ENCODE peak calls at places on chromosomes 13 and 19, in five cellular contexts. One of them, this sample, is unnamed.

GRCh38 chr19:1744822-1745563 is 8.3 kb upstream of the ONECUT3 start:
- DNase-seq in cardiac muscle cell: no peak
- DNase-seq in adrenal gland: no peak
- DNase-seq in lower lobe of right lung: no peak
- DNase-seq in endothelial cell: no peak
- DNase-seq in this sample: no peak

GRCh38 chr19:35253316-35254286 is 4.8 kb downstream of the LSR start:
- DNase-seq in cardiac muscle cell: no peak
- DNase-seq in adrenal gland: peak; percentile 24
- DNase-seq in lower lobe of right lung: no peak
- DNase-seq in endothelial cell: peak; percentile 25
- DNase-seq in this sample: no peak

GRCh38 chr13:105894711-105895110 is 640.8 kb downstream of the EFNB2 start:
- DNase-seq in cardiac muscle cell: no peak
- DNase-seq in adrenal gland: no peak
- DNase-seq in lower lobe of right lung: no peak
- DNase-seq in endothelial cell: no peak
- DNase-seq in this sample: no peak

GRCh38 chr19:2775556-2776430 is 7.3 kb downstream of the SGTA start:
- DNase-seq in cardiac muscle cell: no peak
- DNase-seq in adrenal gland: peak; percentile 69
- DNase-seq in lower lobe of right lung: peak; percentile 84
- DNase-seq in endothelial cell: no peak
- DNase-seq in this sample: peak; percentile 94

GRCh38 chr13:66410314-66410713 is 819.8 kb downstream of the PCDH9 start:
- DNase-seq in cardiac muscle cell: no peak
- DNase-seq in adrenal gland: no peak
- DNase-seq in lower lobe of right lung: no peak
- DNase-seq in endothelial cell: no peak
- DNase-seq in this sample: no peak

GRCh38 chr19:3061214-3062161 is 807 bp downstream of the TLE5 start:
- DNase-seq in cardiac muscle cell: peak; percentile 30
- DNase-seq in adrenal gland: no peak
- DNase-seq in lower lobe of right lung: peak; percentile 70
- DNase-seq in endothelial cell: no peak
- DNase-seq in this sample: peak; percentile 64

GRCh38 chr13:100596516-100596915 is 7.9 kb upstream of the GGACT start:
- DNase-seq in cardiac muscle cell: no peak
- DNase-seq in adrenal gland: no peak
- DNase-seq in lower lobe of right lung: no peak
- DNase-seq in endothelial cell: no peak
- DNase-seq in this sample: no peak

GRCh38 chr13:24648983-24649684 is 31.1 kb upstream of the ATP12A start:
- DNase-seq in cardiac muscle cell: no peak
- DNase-seq in adrenal gland: no peak
- DNase-seq in lower lobe of right lung: no peak
- DNase-seq in endothelial cell: no peak
- DNase-seq in this sample: no peak

GRCh38 chr19:49421039-49421877 is 2.0 kb downstream of the PTH2 start:
- DNase-seq in cardiac muscle cell: peak; percentile 87
- DNase-seq in adrenal gland: peak; percentile 66
- DNase-seq in lower lobe of right lung: peak; percentile 77
- DNase-seq in endothelial cell: peak; percentile 69
- DNase-seq in this sample: no peak

GRCh38 chr19:31066385-31066784 is 282.9 kb downstream of the TSHZ3 start:
- DNase-seq in cardiac muscle cell: no peak
- DNase-seq in adrenal gland: no peak
- DNase-seq in lower lobe of right lung: no peak
- DNase-seq in endothelial cell: no peak
- DNase-seq in this sample: no peak

GRCh38 chr19:45153339-45154063 is 7.3 kb downstream of the NKPD1 start:
- DNase-seq in cardiac muscle cell: peak; percentile 82
- DNase-seq in adrenal gland: peak; percentile 68
- DNase-seq in lower lobe of right lung: no peak
- DNase-seq in endothelial cell: peak; percentile 71
- DNase-seq in this sample: no peak

GRCh38 chr19:7078007-7078406 is 8.5 kb downstream of the ZNF557 start:
- DNase-seq in cardiac muscle cell: no peak
- DNase-seq in adrenal gland: no peak
- DNase-seq in lower lobe of right lung: no peak
- DNase-seq in endothelial cell: no peak
- DNase-seq in this sample: no peak

GRCh38 chr13:79398915-79399314 is 7.1 kb downstream of the RBM26 start:
- DNase-seq in cardiac muscle cell: no peak
- DNase-seq in adrenal gland: no peak
- DNase-seq in lower lobe of right lung: no peak
- DNase-seq in endothelial cell: no peak
- DNase-seq in this sample: no peak
- TF ChIP-seq CTCF in cardiac muscle cell: no peak
- TF ChIP-seq CTCF in adrenal gland: no peak
- TF ChIP-seq CTCF in lower lobe of right lung: no peak
- TF ChIP-seq CTCF in endothelial cell: no peak
- TF ChIP-seq CTCF in this sample: no peak

GRCh38 chr13:93925976-93926375 is 553.5 kb downstream of the DCT start:
- DNase-seq in cardiac muscle cell: no peak
- DNase-seq in adrenal gland: no peak
- DNase-seq in lower lobe of right lung: no peak
- DNase-seq in endothelial cell: no peak
- DNase-seq in this sample: no peak

GRCh38 chr13:93927431-93927830 is 552.1 kb downstream of the DCT start:
- DNase-seq in cardiac muscle cell: no peak
- DNase-seq in adrenal gland: no peak
- DNase-seq in lower lobe of right lung: no peak
- DNase-seq in endothelial cell: no peak
- DNase-seq in this sample: no peak

GRCh38 chr13:93922063-93922462 is 557.4 kb downstream of the DCT start:
- DNase-seq in cardiac muscle cell: no peak
- DNase-seq in adrenal gland: no peak
- DNase-seq in lower lobe of right lung: no peak
- DNase-seq in endothelial cell: no peak
- DNase-seq in this sample: no peak
- TF ChIP-seq CTCF in cardiac muscle cell: no peak
- TF ChIP-seq CTCF in adrenal gland: no peak
- TF ChIP-seq CTCF in lower lobe of right lung: no peak
- TF ChIP-seq CTCF in endothelial cell: no peak
- TF ChIP-seq CTCF in this sample: no peak

GRCh38 chr13:99553033-99553432 is 51.8 kb downstream of the TM9SF2 start:
- DNase-seq in cardiac muscle cell: no peak
- DNase-seq in adrenal gland: no peak
- DNase-seq in lower lobe of right lung: no peak
- DNase-seq in endothelial cell: no peak
- DNase-seq in this sample: no peak

GRCh38 chr13:99559560-99559959 is 58.3 kb downstream of the TM9SF2 start:
- DNase-seq in cardiac muscle cell: no peak
- DNase-seq in adrenal gland: no peak
- DNase-seq in lower lobe of right lung: no peak
- DNase-seq in endothelial cell: no peak
- DNase-seq in this sample: no peak

GRCh38 chr13:99558570-99559180 is 57.4 kb downstream of the TM9SF2 start:
- DNase-seq in cardiac muscle cell: no peak
- DNase-seq in adrenal gland: no peak
- DNase-seq in lower lobe of right lung: no peak
- DNase-seq in endothelial cell: no peak
- DNase-seq in this sample: no peak

GRCh38 chr13:99555149-99555548 is 53.9 kb downstream of the TM9SF2 start:
- DNase-seq in cardiac muscle cell: no peak
- DNase-seq in adrenal gland: no peak
- DNase-seq in lower lobe of right lung: no peak
- DNase-seq in endothelial cell: no peak
- DNase-seq in this sample: no peak

DNA sequence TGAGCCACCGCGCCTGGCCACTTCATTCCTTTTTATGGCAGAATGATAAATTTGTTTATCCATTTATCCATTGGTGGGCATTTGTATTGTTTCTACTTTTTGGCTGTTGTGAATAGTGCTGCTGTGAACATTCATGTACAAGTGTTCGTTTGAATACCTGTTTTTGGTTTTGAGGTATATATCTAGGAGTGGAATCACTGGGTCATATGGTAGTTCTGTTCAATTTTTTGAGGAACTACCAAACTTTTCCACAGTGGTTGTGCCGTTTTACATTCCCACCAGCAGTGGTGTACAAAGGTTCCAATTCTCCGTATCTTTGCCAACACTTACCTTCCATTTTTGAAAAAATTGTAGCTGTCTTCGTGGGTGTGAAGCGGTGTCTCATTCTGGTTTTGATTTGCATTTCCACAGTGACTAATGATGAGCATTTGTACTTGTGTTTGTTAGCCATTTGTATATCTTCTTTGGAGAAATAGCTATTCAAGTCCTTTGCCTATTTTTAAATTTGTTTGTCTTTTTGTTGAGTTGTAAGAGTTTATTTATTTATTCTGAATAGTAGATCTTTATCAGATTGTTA is 55.7 kb downstream of the TM9SF2 start:
- DNase-seq in cardiac muscle cell: no peak
- DNase-seq in adrenal gland: no peak
- DNase-seq in lower lobe of right lung: no peak
- DNase-seq in endothelial cell: no peak
- DNase-seq in this sample: no peak
- TF ChIP-seq CTCF in cardiac muscle cell: no peak
- TF ChIP-seq CTCF in adrenal gland: no peak
- TF ChIP-seq CTCF in lower lobe of right lung: no peak
- TF ChIP-seq CTCF in endothelial cell: no peak
- TF ChIP-seq CTCF in this sample: no peak

GRCh38 chr19:39411832-39412099 is 703 bp upstream of the PLEKHG2 start:
- DNase-seq in cardiac muscle cell: peak; percentile 93
- DNase-seq in adrenal gland: peak; percentile 97
- DNase-seq in lower lobe of right lung: peak; percentile 94
- DNase-seq in endothelial cell: peak; percentile 82
- DNase-seq in this sample: peak; percentile 91

GRCh38 chr19:39413269-39413902 is 917 bp downstream of the PLEKHG2 start:
- DNase-seq in cardiac muscle cell: peak; percentile 83
- DNase-seq in adrenal gland: peak; percentile 64
- DNase-seq in lower lobe of right lung: peak; percentile 69
- DNase-seq in endothelial cell: peak; percentile 70
- DNase-seq in this sample: peak; percentile 72

GRCh38 chr19:39413903-39414608 is 1.6 kb downstream of the PLEKHG2 start:
- DNase-seq in cardiac muscle cell: peak; percentile 54
- DNase-seq in adrenal gland: peak; percentile 58
- DNase-seq in lower lobe of right lung: no peak
- DNase-seq in endothelial cell: peak; percentile 55
- DNase-seq in this sample: no peak

GRCh38 chr19:39412100-39412866 is at the start of gene PLEKHG2:
- DNase-seq in cardiac muscle cell: peak; percentile 99
- DNase-seq in adrenal gland: peak; percentile 98
- DNase-seq in lower lobe of right lung: peak; percentile 97
- DNase-seq in endothelial cell: peak; percentile 98
- DNase-seq in this sample: peak; percentile 96

GRCh38 chr19:39412867-39413268 is 399 bp downstream of the PLEKHG2 start:
- DNase-seq in cardiac muscle cell: no peak
- DNase-seq in adrenal gland: peak; percentile 75
- DNase-seq in lower lobe of right lung: no peak
- DNase-seq in endothelial cell: no peak
- DNase-seq in this sample: no peak
- TF ChIP-seq CTCF in cardiac muscle cell: no peak
- TF ChIP-seq CTCF in adrenal gland: no peak
- TF ChIP-seq CTCF in lower lobe of right lung: peak; percentile 4
- TF ChIP-seq CTCF in endothelial cell: peak; percentile 52
- TF ChIP-seq CTCF in this sample: no peak

GRCh38 chr13:20375871-20376270 is 143.8 kb upstream of the GJB6 start:
- DNase-seq in cardiac muscle cell: no peak
- DNase-seq in adrenal gland: no peak
- DNase-seq in lower lobe of right lung: no peak
- DNase-seq in endothelial cell: no peak
- DNase-seq in this sample: no peak
- TF ChIP-seq CTCF in cardiac muscle cell: no peak
- TF ChIP-seq CTCF in adrenal gland: no peak
- TF ChIP-seq CTCF in lower lobe of right lung: no peak
- TF ChIP-seq CTCF in endothelial cell: no peak
- TF ChIP-seq CTCF in this sample: no peak

This sample was measured in right lobe of liver.